ENCODE peak calls at places on chromosomes 16 and 17, in seven cellular contexts. K is B cell, V is uterus, O is pancreas, N is HFFc6, S is left lung, A is type B pancreatic cell. B is an unnamed sample.

GRCh38 chr16:23384878-23385277 is 68.1 kb downstream of the COG7 start:
- DNase-seq in K (no peak), V (no peak), O (no peak), N (no peak), S (no peak), A (no peak), B (no peak)

GRCh38 chr16:11595908-11596504 is 9.3 kb upstream of the LITAF start:
- DNase-seq in K (no peak), V (no peak), O (no peak), N (no peak), S (peak; percentile 54), A (no peak), B (no peak)

GRCh38 chr17:43020789-43021738 is 1.1 kb downstream of the VAT1 start:
- DNase-seq in K (peak; percentile 71), V (peak; percentile 82), O (peak; percentile 59), N (peak; percentile 41), S (peak; percentile 85), A (no peak), B (peak; percentile 26)

GRCh38 chr17:44794699-44795413 is 35.2 kb downstream of the GJC1 start:
- DNase-seq in K (no peak), V (no peak), O (no peak), N (peak; percentile 94), S (no peak), A (no peak), B (no peak)

GRCh38 chr17:80970044-80970761 is 21.4 kb upstream of the CHMP6 start:
- DNase-seq in K (peak; percentile 77), V (peak; percentile 65), O (no peak), N (no peak), S (peak; percentile 71), A (no peak), B (no peak)

GRCh38 chr17:83057793-83058477 is 21.5 kb upstream of the METRNL start:
- DNase-seq in K (no peak), V (peak; percentile 13), O (no peak), N (no peak), S (no peak), A (peak; percentile 66), B (peak; percentile 13)

GRCh38 chr17:80023261-80024205 is 12.1 kb downstream of the TBC1D16 start:
- DNase-seq in K (no peak), V (peak; percentile 40), O (no peak), N (no peak), S (no peak), A (no peak), B (no peak)

GRCh38 chr16:71552698-71553503 is 24.0 kb downstream of the TAT start:
- DNase-seq in K (no peak), V (no peak), O (no peak), N (no peak), S (no peak), A (no peak), B (no peak)

GRCh38 chr16:27080870-27081269 is 14.1 kb downstream of the C16orf82 start:
- DNase-seq in K (peak; percentile 6), V (no peak), O (no peak), N (peak; percentile 21), S (no peak), A (no peak), B (no peak)

GRCh38 chr17:155576-155975 is 18.2 kb downstream of the SCGB1C2 start:
- DNase-seq in K (no peak), V (no peak), O (no peak), N (no peak), S (peak; percentile 24), A (no peak), B (no peak)

GRCh38 chr17:48471807-48472484 is 41.9 kb upstream of the SKAP1 start:
- DNase-seq in K (no peak), V (no peak), O (no peak), N (no peak), S (no peak), A (no peak), B (no peak)

GRCh38 chr17:784143-784542 is 2.0 kb downstream of the MRM3 start:
- DNase-seq in K (no peak), V (no peak), O (no peak), N (no peak), S (no peak), A (no peak), B (no peak)

GRCh38 chr17:83200746-83201145 is 121.3 kb downstream of the METRNL start:
- DNase-seq in K (no peak), V (no peak), O (no peak), N (no peak), S (peak; percentile 64), A (no peak), B (no peak)

GRCh38 chr16:89005201-89006035 is 28.4 kb upstream of the CBFA2T3 start:
- DNase-seq in K (no peak), V (no peak), O (no peak), N (no peak), S (peak; percentile 65), A (no peak), B (no peak)

GRCh38 chr17:81491761-81492160 is 20.8 kb downstream of the ACTG1 start:
- DNase-seq in K (no peak), V (no peak), O (no peak), N (no peak), S (no peak), A (no peak), B (no peak)

GRCh38 chr17:68016838-68017237 is 18.7 kb upstream of the KPNA2 start:
- DNase-seq in K (no peak), V (no peak), O (no peak), N (no peak), S (no peak), A (no peak), B (no peak)

GRCh38 chr17:68020451-68020779 is 15.1 kb upstream of the KPNA2 start:
- DNase-seq in K (no peak), V (no peak), O (no peak), N (no peak), S (no peak), A (no peak), B (no peak)

GRCh38 chr17:68019336-68019674 is 16.2 kb upstream of the KPNA2 start:
- DNase-seq in K (no peak), V (no peak), O (no peak), N (no peak), S (no peak), A (no peak), B (no peak)

GRCh38 chr17:68021963-68022362 is 13.6 kb upstream of the KPNA2 start:
- DNase-seq in K (no peak), V (no peak), O (no peak), N (no peak), S (no peak), A (no peak), B (no peak)

DNA sequence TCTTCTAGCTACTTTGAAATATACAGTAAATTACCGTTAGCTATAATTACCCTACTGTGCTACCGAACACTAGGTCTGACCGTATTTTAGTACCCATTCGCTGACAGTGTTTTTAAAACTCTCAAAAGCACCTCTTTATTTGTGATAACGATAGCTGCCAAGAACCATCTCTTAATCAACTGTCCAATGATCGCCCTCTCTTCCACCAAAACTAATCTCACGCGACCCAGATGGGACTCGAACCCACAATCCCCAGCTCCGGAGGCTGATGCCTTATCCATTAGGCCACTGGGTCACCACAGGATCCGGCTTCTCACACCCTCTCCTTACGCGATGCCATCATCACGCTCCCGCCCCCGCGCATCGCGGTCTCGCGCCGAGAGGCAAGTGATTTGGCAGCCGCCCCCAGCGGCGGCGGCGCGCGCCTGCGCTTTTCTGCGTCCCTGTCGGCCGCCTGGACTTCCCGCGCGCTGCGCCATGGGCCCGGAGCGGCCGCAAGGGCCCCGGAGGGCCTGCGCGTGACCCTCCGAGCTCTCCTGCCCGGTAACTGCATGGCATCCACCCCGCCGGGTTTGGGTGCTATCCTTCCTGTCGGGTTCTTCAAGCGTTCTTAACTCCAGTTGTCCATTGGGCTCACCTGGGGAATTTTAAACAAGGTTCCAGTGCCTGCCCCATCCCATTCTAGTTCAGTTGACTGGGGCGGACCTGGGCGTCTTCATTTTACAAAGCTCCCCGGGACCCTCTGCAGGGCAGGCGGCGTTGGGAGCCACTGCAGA is 15.7 kb upstream of the KPNA2 start:
- DNase-seq in K (peak; percentile 97), V (peak; percentile 98), O (peak; percentile 99), N (peak; percentile 94), S (peak; percentile 97), A (peak; percentile 99), B (peak; percentile 98)
- TF ChIP-seq CTCF in K (peak; percentile 71), V (no peak), O (peak; percentile 69), N (peak; percentile 78), S (peak; percentile 79), A (peak; percentile 75), B (peak; percentile 44)

GRCh38 chr16:56207421-56207820 is 16.1 kb downstream of the GNAO1 start:
- DNase-seq in K (no peak), V (no peak), O (no peak), N (no peak), S (no peak), A (no peak), B (no peak)
- TF ChIP-seq CTCF in K (no peak), V (no peak), O (no peak), N (no peak), S (no peak), A (no peak), B (no peak)

DNA sequence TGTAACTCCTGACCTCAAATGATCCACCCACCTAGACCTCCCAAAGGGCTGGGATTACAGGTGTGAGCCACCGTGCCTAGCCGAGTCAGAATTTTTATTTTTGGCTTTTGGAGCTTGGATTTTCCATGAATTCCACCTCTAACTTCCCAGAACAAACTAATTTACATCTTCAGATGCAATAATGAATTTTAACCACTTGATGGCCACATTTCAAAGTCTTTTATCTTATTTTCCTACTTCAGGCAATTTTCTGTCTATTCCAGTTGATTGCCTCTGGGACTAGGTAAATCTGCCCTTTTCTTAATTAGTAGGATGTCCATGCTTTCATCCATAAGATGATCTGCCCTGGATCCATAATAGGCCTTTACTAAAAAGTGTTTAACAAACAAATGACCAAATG is 156.4 kb upstream of the ANKFN1 start:
- DNase-seq in K (no peak), V (no peak), O (no peak), N (peak; percentile 17), S (no peak), A (no peak), B (no peak)
- TF ChIP-seq CTCF in K (no peak), V (no peak), O (no peak), N (peak; percentile 74), S (no peak), A (peak; percentile 45), B (no peak)

GRCh38 chr17:33948299-33948698 is 306.8 kb upstream of the CCL2 start:
- DNase-seq in K (no peak), V (no peak), O (no peak), N (no peak), S (no peak), A (no peak), B (no peak)

GRCh38 chr17:33945641-33946546 is 309.2 kb upstream of the CCL2 start:
- DNase-seq in K (no peak), V (no peak), O (no peak), N (no peak), S (no peak), A (no peak), B (no peak)

GRCh38 chr17:33947762-33948161 is 307.3 kb upstream of the CCL2 start:
- DNase-seq in K (no peak), V (no peak), O (no peak), N (no peak), S (no peak), A (no peak), B (no peak)

GRCh38 chr17:33950061-33950460 is 305.0 kb upstream of the CCL2 start:
- DNase-seq in K (no peak), V (no peak), O (no peak), N (no peak), S (no peak), A (no peak), B (no peak)

DNA sequence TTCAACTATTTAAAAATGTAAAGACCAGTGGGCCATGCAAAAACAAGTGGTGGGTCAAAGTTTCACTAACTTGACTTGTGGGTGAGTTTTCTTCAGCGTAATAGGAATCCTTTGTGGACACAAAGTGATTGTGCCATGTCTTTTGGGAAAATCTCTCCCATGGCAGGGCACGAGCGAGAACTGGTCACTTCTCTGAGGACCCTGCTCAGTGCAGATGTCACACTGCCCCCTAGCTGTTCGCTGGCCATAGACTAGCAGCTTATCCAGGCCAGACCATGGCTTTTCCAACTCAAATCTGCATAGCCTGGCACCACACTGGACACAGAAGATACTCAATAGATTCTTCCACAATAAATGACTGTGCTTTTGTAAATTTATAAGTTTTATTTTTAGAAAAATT is 306.0 kb upstream of the CCL2 start:
- DNase-seq in K (no peak), V (no peak), O (peak; percentile 25), N (no peak), S (no peak), A (no peak), B (no peak)
- TF ChIP-seq CTCF in K (no peak), V (no peak), O (no peak), N (peak; percentile 16), S (peak; percentile 10), A (peak; percentile 65), B (no peak)